ENCODE peak calls at places on chromosomes 5 and 9, in nine cellular contexts. C, D, E, F, Q, Z, R, X and S are unnamed samples. For H3K4me1 and H3K9me3, the result is how much of the 10 kb centered on the place peaks cover.

GRCh38 chr5:172412724-172413260 is 41.5 kb downstream of the SH3PXD2B start:
- DNase-seq in F (peak), D (no peak), R (peak), X (peak), Z (peak), C (no peak), Q (no peak), E (peak), S (peak)

GRCh38 chr9:108473209-108474112 is 382.3 kb downstream of the ACTL7B start:
- DNase-seq in D (no peak), Q (no peak), X (no peak), R (no peak), F (no peak), E (peak), C (no peak), Z (peak), S (peak)

GRCh38 chr5:127561254-127561653 is 43.8 kb downstream of the PRRC1 start:
- DNase-seq in Q (no peak), C (no peak), F (no peak), Z (peak), D (no peak), X (no peak), E (no peak), R (no peak), S (no peak)

GRCh38 chr5:10301842-10302610 is 5.7 kb downstream of the CMBL start:
- DNase-seq in R (peak), Z (no peak), F (peak), D (no peak), E (peak), Q (no peak), C (no peak), X (peak), S (no peak)

GRCh38 chr9:98983295-98984268 is 39.9 kb downstream of the COL15A1 start:
- DNase-seq in Q (no peak), C (no peak), X (peak), F (no peak), Z (peak), R (no peak), E (no peak), D (no peak), S (peak)

GRCh38 chr9:118652258-118652657 is 717.0 kb downstream of the BRINP1 start:
- DNase-seq in F (no peak), C (no peak), Z (no peak), R (no peak), D (no peak), X (no peak), E (no peak), Q (no peak), S (no peak)

GRCh38 chr9:89877051-89878002 is 272.5 kb downstream of the GADD45G start:
- DNase-seq in Z (no peak), E (no peak), D (no peak), X (peak), R (no peak), C (no peak), Q (peak), F (no peak), S (peak)

GRCh38 chr5:147479949-147480348 is 29.9 kb downstream of the DPYSL3 start:
- DNase-seq in Z (no peak), X (no peak), Q (no peak), F (no peak), D (no peak), E (no peak), C (no peak), R (no peak), S (no peak)

GRCh38 chr9:133468777-133469455 is 9.1 kb downstream of the CACFD1 start:
- DNase-seq in C (no peak), F (no peak), E (no peak), Z (no peak), Q (no peak), D (no peak), X (no peak), R (no peak), S (no peak)

GRCh38 chr5:35819026-35819425 is 37.7 kb upstream of the IL7R start:
- DNase-seq in F (no peak), R (no peak), X (no peak), E (peak), Q (no peak), C (no peak), D (no peak), Z (no peak), S (no peak)

GRCh38 chr9:70111641-70112236 is 68.1 kb downstream of the MAMDC2 start:
- DNase-seq in X (no peak), C (no peak), Z (no peak), D (no peak), R (no peak), E (peak), Q (peak), F (no peak), S (no peak)

GRCh38 chr5:125865166-125865815 is 557.9 kb upstream of the GRAMD2B start:
- DNase-seq in Z (peak), E (no peak), D (no peak), X (no peak), Q (no peak), F (no peak), C (no peak), R (no peak), S (no peak)

GRCh38 chr9:14031015-14031414 is 282.9 kb downstream of the NFIB start:
- DNase-seq in F (peak), X (no peak), E (no peak), D (no peak), C (peak), R (no peak), Z (peak), Q (peak), S (no peak)

GRCh38 chr5:97063276-97063675 is 79.1 kb downstream of the LIX1 start:
- DNase-seq in E (no peak), R (no peak), F (no peak), Q (no peak), C (no peak), D (no peak), Z (no peak), X (no peak), S (no peak)

GRCh38 chr9:107283621-107284616 is 840 bp downstream of the RAD23B start:
- DNase-seq in D (peak), E (peak), R (peak), F (peak), Z (peak), C (peak), X (peak), Q (peak), S (peak)

GRCh38 chr5:158382473-158382872 is 523.5 kb upstream of the CLINT1 start:
- DNase-seq in Q (peak), X (peak), D (no peak), R (peak), Z (peak), E (peak), F (peak), C (no peak), S (peak)

GRCh38 chr5:178115136-178115834 is 2.0 kb downstream of the N4BP3 start:
- DNase-seq in E (no peak), C (peak), X (no peak), D (no peak), Q (peak), Z (no peak), R (no peak), F (no peak), S (no peak)

GRCh38 chr9:28741459-28741858 is 1168.2 kb upstream of the C9orf72 start:
- DNase-seq in R (no peak), E (no peak), Z (no peak), F (no peak), C (no peak), D (no peak), Q (no peak), X (no peak), S (no peak)

GRCh38 chr5:171123417-171123816 is 185.6 kb upstream of the TLX3 start:
- DNase-seq in F (no peak), X (no peak), R (no peak), Q (no peak), E (no peak), Z (no peak), D (no peak), C (no peak), S (no peak)

GRCh38 chr5:40904205-40904993 is 4.9 kb upstream of the C7 start:
- DNase-seq in X (no peak), F (peak), R (peak), E (peak), Q (peak), D (no peak), C (peak), Z (peak), S (peak)

GRCh38 chr9:131396626-131397025 is 2.7 kb downstream of the PRRC2B start:
- DNase-seq in Z (no peak), Q (no peak), F (no peak), E (no peak), R (no peak), X (no peak), C (no peak), D (no peak), S (no peak)

GRCh38 chr5:169545762-169546161 is 37.8 kb upstream of the SPDL1 start:
- DNase-seq in D (no peak), C (no peak), Z (no peak), Q (no peak), X (no peak), R (no peak), E (no peak), F (no peak), S (no peak)

GRCh38 chr9:82882744-82883143 is 180.2 kb downstream of the RASEF start:
- DNase-seq in D (no peak), F (no peak), C (no peak), E (no peak), X (no peak), Q (no peak), Z (no peak), R (no peak), S (peak)

DNA sequence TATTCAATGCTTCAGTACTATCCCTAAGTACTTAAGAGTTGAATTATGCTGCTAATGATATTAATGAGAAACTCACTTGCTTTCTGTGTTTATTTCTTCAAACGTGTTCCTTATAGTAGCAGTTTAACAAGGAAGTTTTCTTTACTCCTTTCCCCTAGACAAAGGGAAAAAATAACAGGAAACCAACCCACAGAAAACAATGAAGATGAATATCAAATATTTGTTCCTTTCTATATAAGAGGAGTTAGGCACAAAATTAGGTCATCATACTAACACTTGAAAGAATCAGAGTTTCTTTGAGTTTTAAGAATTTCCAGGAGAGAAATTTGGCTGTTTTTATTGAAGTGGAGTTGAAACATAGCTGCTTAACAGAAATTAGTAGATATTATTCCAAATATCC is 15.4 kb upstream of the OCLN start:
- DNase-seq in Z (no peak), R (no peak), F (no peak), Q (no peak), D (no peak), X (no peak), E (no peak), C (no peak), S (no peak)
- H3K27ac ChIP-seq in Z (no peak), R (no peak), F (peak), Q (no peak), D (no peak), X (no peak), E (no peak), C (no peak), S (peak)

GRCh38 chr9:136014147-136014927 is 53.2 kb upstream of the UBAC1 start:
- DNase-seq in D (no peak), X (no peak), R (no peak), Z (no peak), Q (no peak), E (no peak), F (no peak), C (no peak), S (no peak)

GRCh38 chr9:136014928-136015633 is 53.9 kb upstream of the UBAC1 start:
- DNase-seq in D (no peak), Z (no peak), Q (peak), F (no peak), R (no peak), E (no peak), C (no peak), X (peak), S (no peak)

GRCh38 chr9:136012651-136013050 is 51.5 kb upstream of the UBAC1 start:
- DNase-seq in E (no peak), Z (peak), C (no peak), D (no peak), R (no peak), F (no peak), X (peak), Q (peak), S (no peak)

GRCh38 chr9:136013116-136013515 is 51.9 kb upstream of the UBAC1 start:
- DNase-seq in Q (peak), Z (no peak), X (peak), R (no peak), C (no peak), E (no peak), D (no peak), F (peak), S (no peak)

DNA sequence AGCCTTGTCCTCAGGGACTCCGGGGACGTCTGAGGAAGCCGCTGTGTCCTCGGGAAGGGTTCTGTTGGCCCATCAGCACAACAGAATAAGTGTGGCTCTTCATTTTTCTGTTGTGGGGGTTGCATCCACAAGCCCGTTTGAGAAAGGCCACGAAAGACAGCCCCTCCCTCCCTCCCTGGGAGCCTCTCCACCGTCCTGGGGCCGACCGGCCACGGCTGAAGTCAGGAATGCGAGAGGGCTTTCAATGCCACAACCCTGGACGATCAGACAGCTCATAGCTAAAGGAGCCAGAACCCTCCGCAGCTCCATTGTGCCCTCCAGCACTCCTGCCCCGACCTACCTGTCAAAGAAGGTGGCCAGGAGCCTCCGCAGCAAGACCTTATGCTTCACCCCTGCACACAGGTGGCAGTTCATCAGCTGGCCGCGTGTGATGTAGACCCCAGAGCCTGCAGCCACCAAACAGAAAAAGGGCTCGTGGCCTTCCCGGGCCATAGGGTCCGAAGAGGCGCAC is 52.4 kb upstream of the UBAC1 start:
- DNase-seq in D (no peak), F (no peak), Z (no peak), E (no peak), Q (peak), R (no peak), X (no peak), C (no peak), S (no peak)
- H3K4me1 ChIP-seq in D (under half), F (under half), Z (under half), E (under half), Q (under half), R (under half), X (under half), C (under half), S (under half)

DNA sequence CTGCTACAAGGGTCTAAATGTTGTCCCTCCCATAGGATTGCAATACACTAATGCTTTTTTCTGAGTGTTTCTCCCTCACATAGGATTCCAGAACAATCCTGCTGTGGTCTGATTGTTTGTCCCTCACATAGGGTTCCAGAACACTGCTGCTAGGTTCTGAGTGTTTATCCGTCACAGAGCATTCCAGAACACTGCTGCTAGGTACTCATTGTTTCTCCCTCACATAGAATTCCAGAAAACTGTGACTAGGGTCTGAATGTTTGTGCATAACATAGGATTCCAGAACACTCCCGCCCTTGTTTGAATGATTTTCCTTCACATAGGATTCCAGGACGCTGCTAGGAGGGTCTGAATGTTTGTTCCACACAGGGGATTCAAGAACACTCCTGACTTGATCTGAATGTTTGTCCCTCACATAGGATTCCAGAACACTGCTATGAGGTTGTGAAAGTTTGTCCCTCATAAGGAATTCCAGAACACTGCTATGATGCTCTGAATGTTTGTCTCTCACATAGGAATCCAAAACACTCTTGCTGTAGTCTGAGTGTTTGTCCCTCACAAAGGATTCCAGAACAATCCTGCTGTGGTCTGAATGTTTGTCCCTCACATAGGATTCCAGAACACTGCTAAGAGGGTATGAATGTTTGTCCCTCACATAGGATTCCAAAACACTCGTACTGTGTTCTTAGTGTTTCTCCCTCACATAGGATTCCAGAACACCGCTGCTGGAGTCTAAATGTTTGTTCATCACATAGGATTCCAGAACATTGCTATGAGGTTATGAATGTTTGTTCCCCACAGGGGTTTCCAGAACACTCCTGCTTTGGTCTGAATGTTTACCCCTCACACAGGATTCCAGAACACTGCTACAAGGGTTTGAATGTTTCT is 213.5 kb downstream of the FOXD4L6 start:
- DNase-seq in E (no peak), D (no peak), R (no peak), Z (no peak), Q (peak), C (no peak), F (no peak), X (no peak), S (no peak)
- H3K9me3 ChIP-seq in E (under half), D (half or more), R (half or more), Z (under half), Q (half or more), C (under half), F (under half), X (under half), S (under half)

GRCh38 chr9:127020526-127021078 is 101.8 kb downstream of the ANGPTL2 start:
- DNase-seq in E (no peak), D (no peak), X (no peak), R (no peak), Q (no peak), Z (no peak), C (no peak), F (no peak), S (no peak)
- H3K27ac ChIP-seq in E (no peak), D (no peak), X (no peak), R (no peak), Q (no peak), Z (no peak), C (no peak), F (no peak), S (no peak)

GRCh38 chr9:137034709-137035506 is 3.0 kb upstream of the FUT7 start:
- DNase-seq in R (peak), E (peak), D (peak), Z (peak), C (peak), F (peak), X (peak), Q (peak), S (peak)
- H3K4me1 ChIP-seq in R (under half), E (under half), D (under half), Z (under half), C (under half), F (under half), X (under half), Q (under half), S (under half)

GRCh38 chr9:40926404-40927259 is 201.8 kb downstream of the FOXD4L6 start:
- DNase-seq in R (no peak), D (no peak), X (no peak), E (no peak), Z (no peak), F (no peak), Q (peak), C (no peak), S (no peak)
- H3K9me3 ChIP-seq in R (half or more), D (half or more), X (under half), E (under half), Z (under half), F (under half), Q (half or more), C (half or more), S (under half)

DNA sequence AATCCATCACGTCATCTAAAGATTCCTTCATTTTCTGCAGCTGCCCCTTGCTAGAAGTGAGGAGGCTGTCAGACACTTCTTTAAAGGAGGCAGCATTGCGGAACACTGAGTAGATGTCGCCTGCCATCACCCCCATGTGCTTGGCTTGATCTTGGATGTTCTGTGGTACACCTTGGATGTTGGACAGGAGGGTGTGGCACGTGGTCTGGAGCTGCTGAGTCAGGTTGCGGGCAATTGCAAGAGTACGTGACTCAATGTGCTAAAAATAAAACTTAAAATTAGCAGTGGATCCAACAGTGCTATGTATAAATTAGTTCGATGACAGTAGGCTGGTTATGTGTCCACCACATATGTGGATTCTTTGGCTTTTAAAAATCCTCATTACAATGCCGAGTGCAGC is 10.9 kb downstream of the PLIN2 start:
- DNase-seq in Q (no peak), D (no peak), R (no peak), F (no peak), C (no peak), X (no peak), E (no peak), Z (peak), S (no peak)
- H3K27ac ChIP-seq in Q (no peak), D (no peak), R (peak), F (no peak), C (no peak), X (no peak), E (no peak), Z (peak), S (no peak)

GRCh38 chr5:95861221-95861857 is 38.8 kb upstream of the GLRX start:
- DNase-seq in X (no peak), C (no peak), R (peak), E (peak), D (no peak), Z (peak), F (peak), Q (no peak), S (peak)

GRCh38 chr5:95857185-95857945 is 34.8 kb upstream of the GLRX start:
- DNase-seq in Z (peak), F (peak), D (no peak), E (no peak), R (peak), X (peak), C (no peak), Q (no peak), S (no peak)

GRCh38 chr5:95858661-95859326 is 36.3 kb upstream of the GLRX start:
- DNase-seq in C (peak), F (peak), R (peak), E (peak), Q (peak), D (peak), Z (peak), X (peak), S (peak)

GRCh38 chr5:95858023-95858461 is 35.5 kb upstream of the GLRX start:
- DNase-seq in X (no peak), F (no peak), Q (no peak), D (no peak), R (peak), Z (peak), E (no peak), C (no peak), S (peak)

DNA sequence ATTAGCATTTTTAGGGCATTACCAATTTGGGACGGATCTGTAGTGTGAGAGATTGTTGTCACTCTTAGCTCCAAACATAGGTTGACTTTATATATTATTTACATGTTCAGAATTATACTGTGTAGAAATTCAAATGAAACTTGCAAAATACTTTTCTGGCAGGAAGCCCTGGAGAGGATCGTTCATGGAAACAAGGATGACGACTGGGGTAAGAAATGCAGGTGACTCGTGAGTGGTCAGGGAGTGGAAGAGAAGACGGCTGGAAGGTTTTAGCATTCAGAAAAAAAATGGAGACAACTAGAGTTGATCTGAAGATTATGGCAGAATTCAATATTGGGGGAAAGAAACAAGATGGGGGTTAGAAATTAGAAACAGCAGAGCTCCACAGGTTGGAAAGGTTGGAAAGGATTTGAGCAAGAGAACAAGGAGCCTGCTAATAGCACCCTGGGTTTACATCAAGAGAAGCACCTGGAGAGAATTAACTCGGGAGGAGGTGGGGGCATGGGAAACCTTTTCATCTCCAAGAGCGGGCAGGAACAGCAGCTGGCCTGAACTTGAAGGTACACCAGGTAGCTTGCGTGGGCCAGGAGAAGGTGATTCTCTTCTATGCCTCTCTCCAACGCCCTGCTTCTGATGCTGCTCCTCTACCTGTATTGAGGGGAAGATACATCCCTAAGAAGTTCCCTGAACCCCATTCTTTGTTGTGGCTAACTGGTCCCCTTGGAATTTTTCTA is 37.0 kb upstream of the GLRX start:
- DNase-seq in Q (no peak), X (no peak), R (no peak), D (no peak), C (no peak), E (no peak), F (no peak), Z (no peak), S (peak)
- H3K4me1 ChIP-seq in Q (under half), X (under half), R (under half), D (under half), C (under half), E (half or more), F (under half), Z (half or more), S (half or more)